ENCODE peak calls at places on chromosomes 5 and 9, in six cellular contexts. T, C, K, M, H and W are unnamed samples.

GRCh38 chr5:57684299-57684702 is 201.7 kb upstream of the ACTBL2 start:
- DNase-seq in T (no peak), C (no peak), K (no peak), M (no peak), H (no peak), W (no peak)

GRCh38 chr5:42668254-42668653 is 88.4 kb upstream of the CCDC152 start:
- DNase-seq in T (no peak), C (no peak), K (no peak), M (no peak), H (no peak), W (no peak)

GRCh38 chr5:171598279-171599152 is 179.1 kb downstream of the FGF18 start:
- DNase-seq in T (peak; percentile 5), C (no peak), K (no peak), M (no peak), H (no peak), W (no peak)

GRCh38 chr5:143413964-143414669 is 10.6 kb upstream of the NR3C1 start:
- DNase-seq in T (no peak), C (no peak), K (no peak), M (no peak), H (no peak), W (no peak)

GRCh38 chr9:82021198-82021597 is 32.6 kb downstream of the SPATA31D1 start:
- DNase-seq in T (no peak), C (no peak), K (no peak), M (no peak), H (peak; percentile 73), W (no peak)

GRCh38 chr9:13728121-13728520 is 448.6 kb upstream of the MPDZ start:
- DNase-seq in T (no peak), C (no peak), K (no peak), M (no peak), H (no peak), W (no peak)

GRCh38 chr9:127175764-127176163 is 53.3 kb upstream of the ANGPTL2 start:
- DNase-seq in T (no peak), C (no peak), K (no peak), M (no peak), H (peak; percentile 6), W (no peak)

GRCh38 chr9:91433180-91433579 is 9.5 kb upstream of the NFIL3 start:
- DNase-seq in T (no peak), C (peak; percentile 16), K (peak; percentile 96), M (peak; percentile 48), H (peak; percentile 48), W (no peak)

GRCh38 chr9:116499434-116499833 is 187.7 kb upstream of the TRIM32 start:
- DNase-seq in T (no peak), C (no peak), K (no peak), M (no peak), H (no peak), W (no peak)

GRCh38 chr5:126969548-126969947 is 60.8 kb downstream of the MARCHF3 start:
- DNase-seq in T (no peak), C (no peak), K (no peak), M (no peak), H (no peak), W (no peak)

GRCh38 chr9:88953401-88954029 is 37.8 kb upstream of the S1PR3 start:
- DNase-seq in T (no peak), C (peak; percentile 60), K (peak; percentile 56), M (no peak), H (no peak), W (no peak)

GRCh38 chr5:160199410-160199911 is 29.8 kb upstream of the FABP6 start:
- DNase-seq in T (peak; percentile 78), C (peak; percentile 32), K (peak; percentile 29), M (peak; percentile 47), H (peak; percentile 66), W (peak; percentile 70)

GRCh38 chr9:35798658-35799366 is 7.4 kb downstream of the NPR2 start:
- DNase-seq in T (no peak), C (no peak), K (no peak), M (peak; percentile 30), H (no peak), W (no peak)

GRCh38 chr9:77546391-77546790 is 101.7 kb downstream of the GNA14 start:
- DNase-seq in T (no peak), C (no peak), K (peak; percentile 42), M (no peak), H (no peak), W (no peak)

GRCh38 chr9:70455993-70456704 is 41.7 kb upstream of the KLF9 start:
- DNase-seq in T (no peak), C (no peak), K (no peak), M (no peak), H (no peak), W (no peak)

GRCh38 chr9:136324501-136325300 is 2.6 kb upstream of the GPSM1 start:
- DNase-seq in T (no peak), C (no peak), K (no peak), M (no peak), H (no peak), W (peak; percentile 62)

GRCh38 chr5:150111121-150111520 is 24.8 kb upstream of the CSF1R start:
- DNase-seq in T (no peak), C (no peak), K (no peak), M (no peak), H (no peak), W (peak; percentile 27)

GRCh38 chr5:148314187-148314586 is 2.0 kb downstream of the SPINK7 start:
- DNase-seq in T (no peak), C (no peak), K (no peak), M (no peak), H (no peak), W (no peak)

GRCh38 chr5:125575561-125576504 is 829.4 kb upstream of the ZNF608 start:
- DNase-seq in T (peak; percentile 48), C (peak; percentile 63), K (no peak), M (no peak), H (no peak), W (no peak)

GRCh38 chr9:2291980-2292704 is 277.0 kb downstream of the SMARCA2 start:
- DNase-seq in T (no peak), C (no peak), K (peak; percentile 32), M (no peak), H (peak; percentile 36), W (no peak)

GRCh38 chr5:88765798-88766197 is 117.2 kb downstream of the MEF2C start:
- DNase-seq in T (no peak), C (no peak), K (no peak), M (no peak), H (no peak), W (no peak)

GRCh38 chr9:95382433-95382832 is 64.9 kb upstream of the FANCC start:
- DNase-seq in T (no peak), C (no peak), K (no peak), M (no peak), H (no peak), W (no peak)

GRCh38 chr9:136160321-136160938 is 41.8 kb upstream of the TMEM250 start:
- DNase-seq in T (no peak), C (no peak), K (no peak), M (no peak), H (no peak), W (no peak)

GRCh38 chr9:134059661-134060395 is 8.0 kb downstream of the BRD3 start:
- DNase-seq in T (peak; percentile 24), C (no peak), K (no peak), M (peak; percentile 31), H (no peak), W (no peak)

GRCh38 chr9:89353989-89354388 is 35.7 kb downstream of the SECISBP2 start:
- DNase-seq in T (no peak), C (no peak), K (no peak), M (no peak), H (peak; percentile 76), W (no peak)

GRCh38 chr9:120935383-120935857 is 8.8 kb upstream of the TRAF1 start:
- DNase-seq in T (no peak), C (peak; percentile 59), K (peak; percentile 78), M (no peak), H (peak; percentile 96), W (peak; percentile 98)

GRCh38 chr9:111474385-111474784 is 9.8 kb downstream of the ECPAS start:
- DNase-seq in T (no peak), C (no peak), K (no peak), M (no peak), H (no peak), W (no peak)

GRCh38 chr5:148769941-148770340 is 56.5 kb upstream of the ADRB2 start:
- DNase-seq in T (no peak), C (no peak), K (no peak), M (no peak), H (no peak), W (no peak)

GRCh38 chr5:109410389-109411174 is 808 bp upstream of the PJA2 start:
- DNase-seq in T (peak; percentile 82), C (peak; percentile 87), K (peak; percentile 87), M (peak; percentile 53), H (peak; percentile 83), W (peak; percentile 80)